ENCODE peak calls at places on chromosomes 4 and X, in four cellular contexts. One of them, this sample, is unnamed.

GRCh38 chrX:129318375-129318774 is 204.9 kb downstream of the SMARCA1 start:
- DNase-seq in IMR-90: peak; percentile 35
- DNase-seq in H9: no peak
- DNase-seq in mesenchymal stem cell: peak; percentile 27
- DNase-seq in this sample: peak; percentile 15

GRCh38 chr4:113978561-113979156 is 788 bp downstream of the ARSJ start:
- DNase-seq in IMR-90: peak; percentile 18
- DNase-seq in H9: peak; percentile 56
- DNase-seq in mesenchymal stem cell: no peak
- DNase-seq in this sample: peak; percentile 55

GRCh38 chr4:87555751-87556619 is 26.8 kb upstream of the SPARCL1 start:
- DNase-seq in IMR-90: peak; percentile 58
- DNase-seq in H9: no peak
- DNase-seq in mesenchymal stem cell: peak; percentile 60
- DNase-seq in this sample: no peak

GRCh38 chr4:13137400-13137799 is 346.7 kb downstream of the RAB28 start:
- DNase-seq in IMR-90: no peak
- DNase-seq in H9: no peak
- DNase-seq in mesenchymal stem cell: no peak
- DNase-seq in this sample: no peak

GRCh38 chr4:87073187-87073569 is 138.4 kb downstream of the AFF1 start:
- DNase-seq in IMR-90: no peak
- DNase-seq in H9: no peak
- DNase-seq in mesenchymal stem cell: no peak
- DNase-seq in this sample: no peak

GRCh38 chr4:18860836-18861530 is 839.4 kb upstream of the LCORL start:
- DNase-seq in IMR-90: no peak
- DNase-seq in H9: no peak
- DNase-seq in mesenchymal stem cell: no peak
- DNase-seq in this sample: no peak

GRCh38 chrX:67587946-67588624 is 44.3 kb downstream of the AR start:
- DNase-seq in IMR-90: no peak
- DNase-seq in H9: no peak
- DNase-seq in mesenchymal stem cell: no peak
- DNase-seq in this sample: no peak

GRCh38 chrX:13360146-13360545 is 40.3 kb upstream of the ATXN3L start:
- DNase-seq in IMR-90: no peak
- DNase-seq in H9: no peak
- DNase-seq in mesenchymal stem cell: no peak
- DNase-seq in this sample: no peak

GRCh38 chr4:184056877-184057276 is 151.8 kb downstream of the STOX2 start:
- DNase-seq in IMR-90: no peak
- DNase-seq in H9: no peak
- DNase-seq in mesenchymal stem cell: no peak
- DNase-seq in this sample: no peak

GRCh38 chrX:134836497-134836968 is 154.3 kb upstream of the SMIM10 start:
- DNase-seq in IMR-90: peak; percentile 45
- DNase-seq in H9: no peak
- DNase-seq in mesenchymal stem cell: peak; percentile 38
- DNase-seq in this sample: no peak

GRCh38 chr4:127425202-127425845 is 207.4 kb upstream of the INTU start:
- DNase-seq in IMR-90: no peak
- DNase-seq in H9: no peak
- DNase-seq in mesenchymal stem cell: no peak
- DNase-seq in this sample: peak; percentile 31

GRCh38 chr4:151781026-151781425 is 20.2 kb upstream of the GATB start:
- DNase-seq in IMR-90: no peak
- DNase-seq in H9: no peak
- DNase-seq in mesenchymal stem cell: no peak
- DNase-seq in this sample: peak; percentile 76

GRCh38 chr4:81472249-81473085 is 760 bp upstream of the RASGEF1B start:
- DNase-seq in IMR-90: no peak
- DNase-seq in H9: peak; percentile 42
- DNase-seq in mesenchymal stem cell: peak; percentile 44
- DNase-seq in this sample: peak; percentile 75

GRCh38 chrX:65127804-65128203 is 151.6 kb upstream of the ZC4H2 start:
- DNase-seq in IMR-90: no peak
- DNase-seq in H9: no peak
- DNase-seq in mesenchymal stem cell: no peak
- DNase-seq in this sample: no peak

GRCh38 chrX:67673741-67674274 is 130.0 kb downstream of the AR start:
- DNase-seq in IMR-90: no peak
- DNase-seq in H9: no peak
- DNase-seq in mesenchymal stem cell: peak; percentile 3
- DNase-seq in this sample: no peak

GRCh38 chr4:162705130-162705803 is 461.4 kb downstream of the NAF1 start:
- DNase-seq in IMR-90: no peak
- DNase-seq in H9: no peak
- DNase-seq in mesenchymal stem cell: no peak
- DNase-seq in this sample: no peak

GRCh38 chr4:101169044-101170014 is 178.0 kb downstream of the PPP3CA start:
- DNase-seq in IMR-90: peak; percentile 65
- DNase-seq in H9: peak; percentile 80
- DNase-seq in mesenchymal stem cell: peak; percentile 71
- DNase-seq in this sample: peak; percentile 91

GRCh38 chrX:31658360-31658759 is 586.5 kb upstream of the FTHL17 start:
- DNase-seq in IMR-90: peak; percentile 49
- DNase-seq in H9: no peak
- DNase-seq in mesenchymal stem cell: peak; percentile 29
- DNase-seq in this sample: peak; percentile 11

GRCh38 chrX:133630362-133630761 is 215.1 kb upstream of the GPC4 start:
- DNase-seq in IMR-90: no peak
- DNase-seq in H9: no peak
- DNase-seq in mesenchymal stem cell: no peak
- DNase-seq in this sample: peak; percentile 45

GRCh38 chr4:1721666-1722550 is 587 bp downstream of the TACC3 start:
- DNase-seq in IMR-90: no peak
- DNase-seq in H9: peak; percentile 27
- DNase-seq in mesenchymal stem cell: no peak
- DNase-seq in this sample: no peak

GRCh38 chr4:48042979-48043461 is 26.4 kb downstream of the NIPAL1 start:
- DNase-seq in IMR-90: no peak
- DNase-seq in H9: no peak
- DNase-seq in mesenchymal stem cell: no peak
- DNase-seq in this sample: peak; percentile 11

GRCh38 chr4:56817840-56818491 is 3.5 kb downstream of the SPINK2 start:
- DNase-seq in IMR-90: no peak
- DNase-seq in H9: no peak
- DNase-seq in mesenchymal stem cell: peak; percentile 29
- DNase-seq in this sample: no peak

GRCh38 chr4:121736735-121737351 is 28.1 kb downstream of the SMIM43 start:
- DNase-seq in IMR-90: peak; percentile 70
- DNase-seq in H9: no peak
- DNase-seq in mesenchymal stem cell: peak; percentile 69
- DNase-seq in this sample: peak; percentile 50

GRCh38 chr4:17276821-17277220 is 235.1 kb downstream of the QDPR start:
- DNase-seq in IMR-90: peak; percentile 53
- DNase-seq in H9: no peak
- DNase-seq in mesenchymal stem cell: peak; percentile 32
- DNase-seq in this sample: peak; percentile 44

GRCh38 chr4:155608231-155608885 is 58.3 kb upstream of the GUCY1A1 start:
- DNase-seq in IMR-90: peak; percentile 21
- DNase-seq in H9: no peak
- DNase-seq in mesenchymal stem cell: no peak
- DNase-seq in this sample: peak; percentile 4

DNA sequence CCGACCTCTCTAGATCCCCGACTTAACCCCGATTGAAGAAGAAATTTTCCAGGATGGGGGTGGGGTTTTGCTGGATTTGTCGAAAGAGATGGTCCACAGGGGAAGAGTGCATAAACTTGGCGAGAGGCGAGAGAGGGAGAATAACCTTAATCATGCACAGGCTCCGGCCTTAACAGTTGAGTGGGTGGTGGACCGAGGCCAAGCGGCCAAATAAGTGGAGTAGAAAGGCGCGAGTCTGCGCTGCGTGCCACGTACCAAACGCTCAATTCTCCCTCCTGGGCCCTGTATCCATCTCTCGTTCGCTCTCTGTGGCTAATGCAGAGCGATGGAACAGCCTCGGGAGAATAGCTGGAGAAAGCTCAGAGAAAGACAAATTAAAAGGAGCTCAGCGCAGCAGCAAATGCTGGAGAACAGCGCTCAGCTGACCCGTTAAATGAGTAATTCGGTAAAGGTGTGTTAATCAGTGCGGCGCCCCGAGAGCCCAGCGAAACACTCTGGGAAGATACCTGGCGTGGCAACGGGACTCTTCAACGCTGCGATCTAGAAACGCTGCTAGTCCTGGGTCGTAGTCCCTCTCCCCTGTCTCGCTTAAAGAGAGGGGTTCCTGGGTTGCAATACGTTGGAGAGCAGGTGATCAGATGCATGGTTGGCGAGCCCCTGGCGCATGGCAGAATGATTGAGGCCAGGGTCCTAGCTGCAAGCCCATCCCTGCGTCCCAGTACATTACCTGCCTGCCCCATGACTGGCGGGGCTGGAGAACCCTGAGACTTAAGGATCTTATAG is 887 bp upstream of the IL1RAPL2 start:
- DNase-seq in IMR-90: no peak
- DNase-seq in H9: peak; percentile 28
- DNase-seq in mesenchymal stem cell: no peak
- DNase-seq in this sample: no peak
- H2AK5ac ChIP-seq in IMR-90: no peak overlapping the region
- H2AK5ac ChIP-seq in H9: no peak overlapping the region
- H2AK5ac ChIP-seq in mesenchymal stem cell: no peak overlapping the region
- H2AK5ac ChIP-seq in this sample: no peak overlapping the region

DNA sequence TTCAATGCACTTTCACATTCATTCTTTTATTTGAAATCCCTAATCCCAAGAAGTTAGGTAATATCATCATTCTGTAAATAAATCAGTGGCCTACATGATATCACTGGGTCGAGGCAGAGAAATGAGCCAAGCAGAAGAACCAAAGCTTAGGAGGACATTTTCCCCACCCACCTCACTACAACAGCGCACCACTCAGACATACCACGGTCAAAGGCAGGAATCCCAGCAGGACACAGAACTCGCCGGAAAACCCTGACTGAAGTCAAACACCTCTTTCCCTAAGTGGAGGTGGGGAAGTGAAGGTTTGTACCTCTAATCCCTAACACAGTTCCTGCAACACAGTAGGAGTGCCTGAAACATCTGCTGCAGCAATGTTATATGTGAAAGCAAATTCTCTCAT is 21.5 kb downstream of the RELL1 start:
- DNase-seq in IMR-90: no peak
- DNase-seq in H9: no peak
- DNase-seq in mesenchymal stem cell: peak; percentile 41
- DNase-seq in this sample: peak; percentile 82
- H2BK15ac ChIP-seq in IMR-90: no peak overlapping the region
- H2BK15ac ChIP-seq in H9: no peak overlapping the region
- H2BK15ac ChIP-seq in mesenchymal stem cell: no peak overlapping the region
- H2BK15ac ChIP-seq in this sample: no peak overlapping the region

DNA sequence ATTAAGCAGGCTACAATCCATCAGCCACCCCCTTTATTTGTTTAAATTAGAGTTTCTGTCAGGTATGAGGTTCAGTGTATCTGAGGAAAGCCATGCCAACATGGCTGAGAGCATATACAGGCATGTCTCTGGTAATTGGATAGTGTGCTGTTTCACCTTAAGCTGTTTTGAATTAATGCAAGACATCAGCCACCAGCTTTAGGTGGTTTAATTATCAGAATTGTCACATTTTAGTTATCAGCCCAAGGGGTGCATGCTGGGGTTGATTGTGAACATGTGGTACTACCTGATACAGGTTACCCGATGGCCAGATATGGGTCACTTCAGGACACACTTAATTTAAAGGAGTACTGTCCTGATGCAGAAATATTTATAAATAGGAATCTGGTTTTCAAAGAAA is 353.2 kb upstream of the TENM3 start:
- DNase-seq in IMR-90: no peak
- DNase-seq in H9: no peak
- DNase-seq in mesenchymal stem cell: no peak
- DNase-seq in this sample: no peak
- H2AK5ac ChIP-seq in IMR-90: no peak overlapping the region
- H2AK5ac ChIP-seq in H9: no peak overlapping the region
- H2AK5ac ChIP-seq in mesenchymal stem cell: no peak overlapping the region
- H2AK5ac ChIP-seq in this sample: no peak overlapping the region

GRCh38 chr4:84503495-84504437 is 4.7 kb upstream of the NKX6-1 start:
- DNase-seq in IMR-90: peak; percentile 66
- DNase-seq in H9: no peak
- DNase-seq in mesenchymal stem cell: peak; percentile 73
- DNase-seq in this sample: peak; percentile 82
- H2BK15ac ChIP-seq in IMR-90: no peak overlapping the region
- H2BK15ac ChIP-seq in H9: no peak overlapping the region
- H2BK15ac ChIP-seq in mesenchymal stem cell: no peak overlapping the region
- H2BK15ac ChIP-seq in this sample: no peak overlapping the region

GRCh38 chr4:3531887-3532713 is at the start of gene LRPAP1:
- DNase-seq in IMR-90: peak; percentile 82
- DNase-seq in H9: peak; percentile 96
- DNase-seq in mesenchymal stem cell: peak; percentile 89
- DNase-seq in this sample: peak; percentile 96

GRCh38 chr4:3530051-3530450 is 2.2 kb downstream of the LRPAP1 start:
- DNase-seq in IMR-90: no peak
- DNase-seq in H9: no peak
- DNase-seq in mesenchymal stem cell: no peak
- DNase-seq in this sample: no peak

GRCh38 chr4:3532714-3533336 is 603 bp upstream of the LRPAP1 start:
- DNase-seq in IMR-90: no peak
- DNase-seq in H9: peak; percentile 59
- DNase-seq in mesenchymal stem cell: no peak
- DNase-seq in this sample: peak; percentile 73

GRCh38 chr4:3530663-3531254 is 1.5 kb downstream of the LRPAP1 start:
- DNase-seq in IMR-90: no peak
- DNase-seq in H9: peak; percentile 25
- DNase-seq in mesenchymal stem cell: no peak
- DNase-seq in this sample: peak; percentile 18

DNA sequence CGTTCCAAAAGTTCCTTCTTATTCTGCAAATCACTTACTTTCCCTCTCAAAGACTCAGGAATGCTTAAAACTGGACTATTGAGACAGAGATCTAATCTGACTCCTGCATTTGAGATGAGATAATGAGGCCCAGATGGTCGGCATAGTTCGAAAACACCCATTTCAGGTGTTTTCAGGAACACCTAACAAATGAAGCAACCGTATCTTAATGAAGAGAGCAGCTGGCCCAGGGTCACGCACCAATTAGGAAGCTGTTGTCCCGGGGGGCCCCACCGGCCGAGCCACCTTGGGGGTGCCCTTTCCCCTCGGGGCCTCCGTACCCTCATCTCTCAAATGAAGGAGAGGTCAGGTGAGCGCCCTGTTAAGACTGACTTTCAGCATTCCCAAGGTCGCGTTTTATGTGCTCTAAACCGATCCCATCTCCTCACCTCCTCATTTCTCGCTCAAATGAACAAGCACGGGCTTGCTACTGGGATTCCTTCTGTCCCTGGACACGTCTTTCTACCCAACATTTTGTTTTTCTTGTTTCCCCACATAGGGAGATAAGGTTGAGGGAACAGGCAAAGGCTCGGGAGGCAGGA is 826 bp downstream of the LRPAP1 start:
- DNase-seq in IMR-90: no peak
- DNase-seq in H9: peak; percentile 20
- DNase-seq in mesenchymal stem cell: peak; percentile 16
- DNase-seq in this sample: peak; percentile 23
- H2AK5ac ChIP-seq in IMR-90: no peak overlapping the region
- H2AK5ac ChIP-seq in H9: no peak overlapping the region
- H2AK5ac ChIP-seq in mesenchymal stem cell: no peak overlapping the region
- H2AK5ac ChIP-seq in this sample: no peak overlapping the region

GRCh38 chr4:89307185-89307445 is 485 bp downstream of the GPRIN3 start:
- DNase-seq in IMR-90: no peak
- DNase-seq in H9: no peak
- DNase-seq in mesenchymal stem cell: no peak
- DNase-seq in this sample: no peak
- H2BK15ac ChIP-seq in IMR-90: no peak overlapping the region
- H2BK15ac ChIP-seq in H9: no peak overlapping the region
- H2BK15ac ChIP-seq in mesenchymal stem cell: no peak overlapping the region
- H2BK15ac ChIP-seq in this sample: no peak overlapping the region

This sample was measured in mesendoderm.